ENCODE peak calls at places on chromosomes 13 and 19, in ten cellular contexts. One of them, this sample, is unnamed.

GRCh38 chr13:110185696-110186095 is 121.3 kb downstream of the COL4A1 start:
- DNase-seq in HuH-7: no peak
- DNase-seq in NCI-H1092 treated with DMSO at 0.1 percent for 48 hours: no peak
- DNase-seq in occipital lobe: no peak
- DNase-seq in DMS53: no peak
- DNase-seq in adrenal gland: no peak
- DNase-seq in AG08395: peak; percentile 39
- DNase-seq in stimulated activated CD8-positive, alpha-beta memory T cell treated with anti-CD3 and anti-CD28 coated beads, Interleukin-4, amount 100 ng/mL, for 1 hour: no peak
- DNase-seq in mucosa of descending colon: no peak
- DNase-seq in H54: no peak
- DNase-seq in this sample: no peak

GRCh38 chr19:48654299-48655059 is 8.5 kb upstream of the CA11 start:
- DNase-seq in HuH-7: no peak
- DNase-seq in NCI-H1092 treated with DMSO at 0.1 percent for 48 hours: peak; percentile 11
- DNase-seq in occipital lobe: no peak
- DNase-seq in DMS53: peak; percentile 34
- DNase-seq in adrenal gland: no peak
- DNase-seq in AG08395: no peak
- DNase-seq in stimulated activated CD8-positive, alpha-beta memory T cell treated with anti-CD3 and anti-CD28 coated beads, Interleukin-4, amount 100 ng/mL, for 1 hour: no peak
- DNase-seq in mucosa of descending colon: no peak
- DNase-seq in H54: no peak
- DNase-seq in this sample: no peak

GRCh38 chr19:33247441-33247819 is 21.8 kb upstream of the SLC7A10 start:
- DNase-seq in HuH-7: no peak
- DNase-seq in NCI-H1092 treated with DMSO at 0.1 percent for 48 hours: no peak
- DNase-seq in occipital lobe: no peak
- DNase-seq in DMS53: no peak
- DNase-seq in adrenal gland: no peak
- DNase-seq in AG08395: no peak
- DNase-seq in stimulated activated CD8-positive, alpha-beta memory T cell treated with anti-CD3 and anti-CD28 coated beads, Interleukin-4, amount 100 ng/mL, for 1 hour: no peak
- DNase-seq in mucosa of descending colon: no peak
- DNase-seq in H54: no peak
- DNase-seq in this sample: no peak

GRCh38 chr19:20247016-20247683 is 80.1 kb downstream of the ZNF486 start:
- DNase-seq in HuH-7: no peak
- DNase-seq in NCI-H1092 treated with DMSO at 0.1 percent for 48 hours: peak; percentile 21
- DNase-seq in occipital lobe: peak; percentile 15
- DNase-seq in DMS53: peak; percentile 70
- DNase-seq in adrenal gland: peak; percentile 30
- DNase-seq in AG08395: peak; percentile 8
- DNase-seq in stimulated activated CD8-positive, alpha-beta memory T cell treated with anti-CD3 and anti-CD28 coated beads, Interleukin-4, amount 100 ng/mL, for 1 hour: no peak
- DNase-seq in mucosa of descending colon: peak; percentile 38
- DNase-seq in H54: no peak
- DNase-seq in this sample: no peak

GRCh38 chr19:35257113-35257461 is 8.3 kb downstream of the LSR start:
- DNase-seq in HuH-7: no peak
- DNase-seq in NCI-H1092 treated with DMSO at 0.1 percent for 48 hours: no peak
- DNase-seq in occipital lobe: no peak
- DNase-seq in DMS53: no peak
- DNase-seq in adrenal gland: no peak
- DNase-seq in AG08395: no peak
- DNase-seq in stimulated activated CD8-positive, alpha-beta memory T cell treated with anti-CD3 and anti-CD28 coated beads, Interleukin-4, amount 100 ng/mL, for 1 hour: no peak
- DNase-seq in mucosa of descending colon: no peak
- DNase-seq in H54: no peak
- DNase-seq in this sample: no peak

GRCh38 chr13:39263033-39263432 is 224.8 kb downstream of the NHLRC3 start:
- DNase-seq in HuH-7: peak; percentile 6
- DNase-seq in NCI-H1092 treated with DMSO at 0.1 percent for 48 hours: peak; percentile 53
- DNase-seq in occipital lobe: no peak
- DNase-seq in DMS53: peak; percentile 74
- DNase-seq in adrenal gland: peak; percentile 47
- DNase-seq in AG08395: peak; percentile 69
- DNase-seq in stimulated activated CD8-positive, alpha-beta memory T cell treated with anti-CD3 and anti-CD28 coated beads, Interleukin-4, amount 100 ng/mL, for 1 hour: no peak
- DNase-seq in mucosa of descending colon: no peak
- DNase-seq in H54: peak; percentile 6
- DNase-seq in this sample: peak; percentile 75

GRCh38 chr13:23898101-23898500 is 799 bp upstream of the C1QTNF9B start:
- DNase-seq in HuH-7: no peak
- DNase-seq in NCI-H1092 treated with DMSO at 0.1 percent for 48 hours: no peak
- DNase-seq in occipital lobe: no peak
- DNase-seq in DMS53: no peak
- DNase-seq in adrenal gland: no peak
- DNase-seq in AG08395: peak; percentile 46
- DNase-seq in stimulated activated CD8-positive, alpha-beta memory T cell treated with anti-CD3 and anti-CD28 coated beads, Interleukin-4, amount 100 ng/mL, for 1 hour: no peak
- DNase-seq in mucosa of descending colon: no peak
- DNase-seq in H54: no peak
- DNase-seq in this sample: no peak

GRCh38 chr19:43707158-43707712 is 8.6 kb upstream of the IRGC start:
- DNase-seq in HuH-7: no peak
- DNase-seq in NCI-H1092 treated with DMSO at 0.1 percent for 48 hours: no peak
- DNase-seq in occipital lobe: no peak
- DNase-seq in DMS53: no peak
- DNase-seq in adrenal gland: no peak
- DNase-seq in AG08395: no peak
- DNase-seq in stimulated activated CD8-positive, alpha-beta memory T cell treated with anti-CD3 and anti-CD28 coated beads, Interleukin-4, amount 100 ng/mL, for 1 hour: no peak
- DNase-seq in mucosa of descending colon: no peak
- DNase-seq in H54: no peak
- DNase-seq in this sample: no peak

GRCh38 chr19:8208710-8209110 is 460 bp upstream of the CERS4 start:
- DNase-seq in HuH-7: no peak
- DNase-seq in NCI-H1092 treated with DMSO at 0.1 percent for 48 hours: peak; percentile 47
- DNase-seq in occipital lobe: no peak
- DNase-seq in DMS53: no peak
- DNase-seq in adrenal gland: peak; percentile 77
- DNase-seq in AG08395: no peak
- DNase-seq in stimulated activated CD8-positive, alpha-beta memory T cell treated with anti-CD3 and anti-CD28 coated beads, Interleukin-4, amount 100 ng/mL, for 1 hour: no peak
- DNase-seq in mucosa of descending colon: no peak
- DNase-seq in H54: peak; percentile 60
- DNase-seq in this sample: no peak

GRCh38 chr13:109999659-110000533 is 213.5 kb upstream of the IRS2 start:
- DNase-seq in HuH-7: no peak
- DNase-seq in NCI-H1092 treated with DMSO at 0.1 percent for 48 hours: no peak
- DNase-seq in occipital lobe: no peak
- DNase-seq in DMS53: no peak
- DNase-seq in adrenal gland: no peak
- DNase-seq in AG08395: no peak
- DNase-seq in stimulated activated CD8-positive, alpha-beta memory T cell treated with anti-CD3 and anti-CD28 coated beads, Interleukin-4, amount 100 ng/mL, for 1 hour: no peak
- DNase-seq in mucosa of descending colon: no peak
- DNase-seq in H54: no peak
- DNase-seq in this sample: no peak

GRCh38 chr13:66553391-66553790 is 676.7 kb downstream of the PCDH9 start:
- DNase-seq in HuH-7: no peak
- DNase-seq in NCI-H1092 treated with DMSO at 0.1 percent for 48 hours: no peak
- DNase-seq in occipital lobe: no peak
- DNase-seq in DMS53: no peak
- DNase-seq in adrenal gland: no peak
- DNase-seq in AG08395: no peak
- DNase-seq in stimulated activated CD8-positive, alpha-beta memory T cell treated with anti-CD3 and anti-CD28 coated beads, Interleukin-4, amount 100 ng/mL, for 1 hour: no peak
- DNase-seq in mucosa of descending colon: no peak
- DNase-seq in H54: no peak
- DNase-seq in this sample: no peak

GRCh38 chr19:45791744-45792481 is 732 bp downstream of the DMWD start:
- DNase-seq in HuH-7: no peak
- DNase-seq in NCI-H1092 treated with DMSO at 0.1 percent for 48 hours: no peak
- DNase-seq in occipital lobe: no peak
- DNase-seq in DMS53: no peak
- DNase-seq in adrenal gland: no peak
- DNase-seq in AG08395: no peak
- DNase-seq in stimulated activated CD8-positive, alpha-beta memory T cell treated with anti-CD3 and anti-CD28 coated beads, Interleukin-4, amount 100 ng/mL, for 1 hour: no peak
- DNase-seq in mucosa of descending colon: no peak
- DNase-seq in H54: no peak
- DNase-seq in this sample: no peak

GRCh38 chr13:87147076-87147475 is 524.1 kb upstream of the SLITRK5 start:
- DNase-seq in HuH-7: no peak
- DNase-seq in NCI-H1092 treated with DMSO at 0.1 percent for 48 hours: no peak
- DNase-seq in occipital lobe: no peak
- DNase-seq in DMS53: no peak
- DNase-seq in adrenal gland: no peak
- DNase-seq in AG08395: peak; percentile 1
- DNase-seq in stimulated activated CD8-positive, alpha-beta memory T cell treated with anti-CD3 and anti-CD28 coated beads, Interleukin-4, amount 100 ng/mL, for 1 hour: no peak
- DNase-seq in mucosa of descending colon: no peak
- DNase-seq in H54: no peak
- DNase-seq in this sample: no peak

GRCh38 chr19:35330475-35330874 is 1.5 kb downstream of the CD22 start:
- DNase-seq in HuH-7: no peak
- DNase-seq in NCI-H1092 treated with DMSO at 0.1 percent for 48 hours: no peak
- DNase-seq in occipital lobe: no peak
- DNase-seq in DMS53: no peak
- DNase-seq in adrenal gland: no peak
- DNase-seq in AG08395: no peak
- DNase-seq in stimulated activated CD8-positive, alpha-beta memory T cell treated with anti-CD3 and anti-CD28 coated beads, Interleukin-4, amount 100 ng/mL, for 1 hour: no peak
- DNase-seq in mucosa of descending colon: no peak
- DNase-seq in H54: no peak
- DNase-seq in this sample: no peak

GRCh38 chr13:21058361-21058760 is 3.0 kb downstream of the LATS2 start:
- DNase-seq in HuH-7: no peak
- DNase-seq in NCI-H1092 treated with DMSO at 0.1 percent for 48 hours: no peak
- DNase-seq in occipital lobe: no peak
- DNase-seq in DMS53: no peak
- DNase-seq in adrenal gland: no peak
- DNase-seq in AG08395: no peak
- DNase-seq in stimulated activated CD8-positive, alpha-beta memory T cell treated with anti-CD3 and anti-CD28 coated beads, Interleukin-4, amount 100 ng/mL, for 1 hour: no peak
- DNase-seq in mucosa of descending colon: no peak
- DNase-seq in H54: no peak
- DNase-seq in this sample: peak; percentile 78

GRCh38 chr13:36074659-36075058 is 56.5 kb downstream of the DCLK1 start:
- DNase-seq in HuH-7: no peak
- DNase-seq in NCI-H1092 treated with DMSO at 0.1 percent for 48 hours: no peak
- DNase-seq in occipital lobe: no peak
- DNase-seq in DMS53: peak; percentile 61
- DNase-seq in adrenal gland: no peak
- DNase-seq in AG08395: no peak
- DNase-seq in stimulated activated CD8-positive, alpha-beta memory T cell treated with anti-CD3 and anti-CD28 coated beads, Interleukin-4, amount 100 ng/mL, for 1 hour: no peak
- DNase-seq in mucosa of descending colon: no peak
- DNase-seq in H54: no peak
- DNase-seq in this sample: no peak

GRCh38 chr13:73922728-73923393 is 211.3 kb downstream of the KLF12 start:
- DNase-seq in HuH-7: no peak
- DNase-seq in NCI-H1092 treated with DMSO at 0.1 percent for 48 hours: no peak
- DNase-seq in occipital lobe: no peak
- DNase-seq in DMS53: no peak
- DNase-seq in adrenal gland: no peak
- DNase-seq in AG08395: peak; percentile 32
- DNase-seq in stimulated activated CD8-positive, alpha-beta memory T cell treated with anti-CD3 and anti-CD28 coated beads, Interleukin-4, amount 100 ng/mL, for 1 hour: no peak
- DNase-seq in mucosa of descending colon: no peak
- DNase-seq in H54: no peak
- DNase-seq in this sample: no peak

GRCh38 chr19:40867701-40868100 is 14.3 kb downstream of the CYP2A7 start:
- DNase-seq in HuH-7: no peak
- DNase-seq in NCI-H1092 treated with DMSO at 0.1 percent for 48 hours: no peak
- DNase-seq in occipital lobe: no peak
- DNase-seq in DMS53: no peak
- DNase-seq in adrenal gland: no peak
- DNase-seq in AG08395: no peak
- DNase-seq in stimulated activated CD8-positive, alpha-beta memory T cell treated with anti-CD3 and anti-CD28 coated beads, Interleukin-4, amount 100 ng/mL, for 1 hour: no peak
- DNase-seq in mucosa of descending colon: no peak
- DNase-seq in H54: no peak
- DNase-seq in this sample: no peak

GRCh38 chr19:6421075-6422014 is 3.3 kb downstream of the KHSRP start:
- DNase-seq in HuH-7: no peak
- DNase-seq in NCI-H1092 treated with DMSO at 0.1 percent for 48 hours: no peak
- DNase-seq in occipital lobe: no peak
- DNase-seq in DMS53: no peak
- DNase-seq in adrenal gland: no peak
- DNase-seq in AG08395: no peak
- DNase-seq in stimulated activated CD8-positive, alpha-beta memory T cell treated with anti-CD3 and anti-CD28 coated beads, Interleukin-4, amount 100 ng/mL, for 1 hour: no peak
- DNase-seq in mucosa of descending colon: no peak
- DNase-seq in H54: no peak
- DNase-seq in this sample: no peak

GRCh38 chr13:42041684-42042035 is 6.8 kb upstream of the DGKH start:
- DNase-seq in HuH-7: peak; percentile 78
- DNase-seq in NCI-H1092 treated with DMSO at 0.1 percent for 48 hours: peak; percentile 55
- DNase-seq in occipital lobe: peak; percentile 10
- DNase-seq in DMS53: peak; percentile 68
- DNase-seq in adrenal gland: peak; percentile 62
- DNase-seq in AG08395: peak; percentile 76
- DNase-seq in stimulated activated CD8-positive, alpha-beta memory T cell treated with anti-CD3 and anti-CD28 coated beads, Interleukin-4, amount 100 ng/mL, for 1 hour: no peak
- DNase-seq in mucosa of descending colon: peak; percentile 69
- DNase-seq in H54: no peak
- DNase-seq in this sample: peak; percentile 67

GRCh38 chr13:65336106-65336603 is 1894.0 kb downstream of the PCDH9 start:
- DNase-seq in HuH-7: no peak
- DNase-seq in NCI-H1092 treated with DMSO at 0.1 percent for 48 hours: no peak
- DNase-seq in occipital lobe: no peak
- DNase-seq in DMS53: no peak
- DNase-seq in adrenal gland: no peak
- DNase-seq in AG08395: no peak
- DNase-seq in stimulated activated CD8-positive, alpha-beta memory T cell treated with anti-CD3 and anti-CD28 coated beads, Interleukin-4, amount 100 ng/mL, for 1 hour: no peak
- DNase-seq in mucosa of descending colon: no peak
- DNase-seq in H54: no peak
- DNase-seq in this sample: no peak

GRCh38 chr19:15424121-15424520 is 5.3 kb upstream of the AKAP8L start:
- DNase-seq in HuH-7: no peak
- DNase-seq in NCI-H1092 treated with DMSO at 0.1 percent for 48 hours: no peak
- DNase-seq in occipital lobe: no peak
- DNase-seq in DMS53: no peak
- DNase-seq in adrenal gland: no peak
- DNase-seq in AG08395: no peak
- DNase-seq in stimulated activated CD8-positive, alpha-beta memory T cell treated with anti-CD3 and anti-CD28 coated beads, Interleukin-4, amount 100 ng/mL, for 1 hour: no peak
- DNase-seq in mucosa of descending colon: no peak
- DNase-seq in H54: no peak
- DNase-seq in this sample: no peak

GRCh38 chr13:110300090-110300815 is 6.7 kb downstream of the COL4A1 start:
- DNase-seq in HuH-7: no peak
- DNase-seq in NCI-H1092 treated with DMSO at 0.1 percent for 48 hours: no peak
- DNase-seq in occipital lobe: no peak
- DNase-seq in DMS53: no peak
- DNase-seq in adrenal gland: no peak
- DNase-seq in AG08395: no peak
- DNase-seq in stimulated activated CD8-positive, alpha-beta memory T cell treated with anti-CD3 and anti-CD28 coated beads, Interleukin-4, amount 100 ng/mL, for 1 hour: no peak
- DNase-seq in mucosa of descending colon: no peak
- DNase-seq in H54: no peak
- DNase-seq in this sample: no peak

GRCh38 chr13:52892925-52893324 is 44.5 kb upstream of the PCDH8 start:
- DNase-seq in HuH-7: no peak
- DNase-seq in NCI-H1092 treated with DMSO at 0.1 percent for 48 hours: no peak
- DNase-seq in occipital lobe: no peak
- DNase-seq in DMS53: peak; percentile 13
- DNase-seq in adrenal gland: no peak
- DNase-seq in AG08395: no peak
- DNase-seq in stimulated activated CD8-positive, alpha-beta memory T cell treated with anti-CD3 and anti-CD28 coated beads, Interleukin-4, amount 100 ng/mL, for 1 hour: no peak
- DNase-seq in mucosa of descending colon: no peak
- DNase-seq in H54: peak; percentile 6
- DNase-seq in this sample: no peak

GRCh38 chr19:5138606-5139594 is 170.0 kb downstream of the KDM4B start:
- DNase-seq in HuH-7: no peak
- DNase-seq in NCI-H1092 treated with DMSO at 0.1 percent for 48 hours: no peak
- DNase-seq in occipital lobe: no peak
- DNase-seq in DMS53: no peak
- DNase-seq in adrenal gland: no peak
- DNase-seq in AG08395: peak; percentile 89
- DNase-seq in stimulated activated CD8-positive, alpha-beta memory T cell treated with anti-CD3 and anti-CD28 coated beads, Interleukin-4, amount 100 ng/mL, for 1 hour: peak; percentile 56
- DNase-seq in mucosa of descending colon: peak; percentile 72
- DNase-seq in H54: peak; percentile 97
- DNase-seq in this sample: no peak

GRCh38 chr13:78604782-78605611 is 1.6 kb upstream of the POU4F1 start:
- DNase-seq in HuH-7: peak; percentile 74
- DNase-seq in NCI-H1092 treated with DMSO at 0.1 percent for 48 hours: peak; percentile 57
- DNase-seq in occipital lobe: no peak
- DNase-seq in DMS53: peak; percentile 55
- DNase-seq in adrenal gland: no peak
- DNase-seq in AG08395: no peak
- DNase-seq in stimulated activated CD8-positive, alpha-beta memory T cell treated with anti-CD3 and anti-CD28 coated beads, Interleukin-4, amount 100 ng/mL, for 1 hour: no peak
- DNase-seq in mucosa of descending colon: no peak
- DNase-seq in H54: no peak
- DNase-seq in this sample: no peak

GRCh38 chr19:16111909-16112752 is 442 bp downstream of the RAB8A start:
- DNase-seq in HuH-7: no peak
- DNase-seq in NCI-H1092 treated with DMSO at 0.1 percent for 48 hours: no peak
- DNase-seq in occipital lobe: no peak
- DNase-seq in DMS53: no peak
- DNase-seq in adrenal gland: no peak
- DNase-seq in AG08395: no peak
- DNase-seq in stimulated activated CD8-positive, alpha-beta memory T cell treated with anti-CD3 and anti-CD28 coated beads, Interleukin-4, amount 100 ng/mL, for 1 hour: no peak
- DNase-seq in mucosa of descending colon: no peak
- DNase-seq in H54: no peak
- DNase-seq in this sample: no peak

GRCh38 chr13:74074723-74075122 is 59.5 kb downstream of the KLF12 start:
- DNase-seq in HuH-7: no peak
- DNase-seq in NCI-H1092 treated with DMSO at 0.1 percent for 48 hours: no peak
- DNase-seq in occipital lobe: no peak
- DNase-seq in DMS53: no peak
- DNase-seq in adrenal gland: no peak
- DNase-seq in AG08395: peak; percentile 35
- DNase-seq in stimulated activated CD8-positive, alpha-beta memory T cell treated with anti-CD3 and anti-CD28 coated beads, Interleukin-4, amount 100 ng/mL, for 1 hour: no peak
- DNase-seq in mucosa of descending colon: no peak
- DNase-seq in H54: no peak
- DNase-seq in this sample: no peak